ENCODE peak calls at places on chromosomes 6 and 20, in ten cellular contexts. One of them, this sample, is unnamed.

GRCh38 chr6:39610229-39610628 is 115.0 kb downstream of the KIF6 start:
- DNase-seq in testis: no peak
- DNase-seq in effector memory CD4-positive, alpha-beta T cell: no peak
- DNase-seq in lung: no peak
- DNase-seq in kidney: no peak
- DNase-seq in HCT116: no peak
- DNase-seq in heart left ventricle: no peak
- DNase-seq in A549: no peak
- DNase-seq in heart right ventricle: no peak
- DNase-seq in fibroblast of mammary gland: peak; percentile 7
- DNase-seq in this sample: no peak

GRCh38 chr6:111668410-111668809 is 62.7 kb upstream of the TRAF3IP2 start:
- DNase-seq in testis: no peak
- DNase-seq in effector memory CD4-positive, alpha-beta T cell: no peak
- DNase-seq in lung: no peak
- DNase-seq in kidney: no peak
- DNase-seq in HCT116: no peak
- DNase-seq in heart left ventricle: no peak
- DNase-seq in A549: peak; percentile 17
- DNase-seq in heart right ventricle: no peak
- DNase-seq in fibroblast of mammary gland: no peak
- DNase-seq in this sample: peak; percentile 75

GRCh38 chr6:148323344-148323743 is 19.3 kb upstream of the SASH1 start:
- DNase-seq in testis: no peak
- DNase-seq in effector memory CD4-positive, alpha-beta T cell: no peak
- DNase-seq in lung: no peak
- DNase-seq in kidney: no peak
- DNase-seq in HCT116: no peak
- DNase-seq in heart left ventricle: no peak
- DNase-seq in A549: no peak
- DNase-seq in heart right ventricle: no peak
- DNase-seq in fibroblast of mammary gland: peak; percentile 95
- DNase-seq in this sample: no peak

GRCh38 chr6:151292974-151293373 is 53.2 kb downstream of the AKAP12 start:
- DNase-seq in testis: no peak
- DNase-seq in effector memory CD4-positive, alpha-beta T cell: no peak
- DNase-seq in lung: no peak
- DNase-seq in kidney: no peak
- DNase-seq in HCT116: no peak
- DNase-seq in heart left ventricle: no peak
- DNase-seq in A549: no peak
- DNase-seq in heart right ventricle: no peak
- DNase-seq in fibroblast of mammary gland: peak; percentile 15
- DNase-seq in this sample: no peak

GRCh38 chr6:126206504-126207246 is 133.2 kb upstream of the CENPW start:
- DNase-seq in testis: no peak
- DNase-seq in effector memory CD4-positive, alpha-beta T cell: no peak
- DNase-seq in lung: no peak
- DNase-seq in kidney: no peak
- DNase-seq in HCT116: no peak
- DNase-seq in heart left ventricle: no peak
- DNase-seq in A549: no peak
- DNase-seq in heart right ventricle: no peak
- DNase-seq in fibroblast of mammary gland: no peak
- DNase-seq in this sample: no peak

GRCh38 chr20:63707558-63708300 is at the start of the genes ARFRP1 and ZGPAT:
- DNase-seq in testis: peak; percentile 92
- DNase-seq in effector memory CD4-positive, alpha-beta T cell: peak; percentile 78
- DNase-seq in lung: peak; percentile 91
- DNase-seq in kidney: peak; percentile 97
- DNase-seq in HCT116: peak; percentile 47
- DNase-seq in heart left ventricle: peak; percentile 92
- DNase-seq in A549: peak; percentile 64
- DNase-seq in heart right ventricle: peak; percentile 91
- DNase-seq in fibroblast of mammary gland: peak; percentile 75
- DNase-seq in this sample: peak; percentile 81

GRCh38 chr6:168837231-168837903 is 396.4 kb downstream of the SMOC2 start:
- DNase-seq in testis: no peak
- DNase-seq in effector memory CD4-positive, alpha-beta T cell: no peak
- DNase-seq in lung: no peak
- DNase-seq in kidney: no peak
- DNase-seq in HCT116: no peak
- DNase-seq in heart left ventricle: no peak
- DNase-seq in A549: no peak
- DNase-seq in heart right ventricle: no peak
- DNase-seq in fibroblast of mammary gland: no peak
- DNase-seq in this sample: no peak

GRCh38 chr6:2237001-2237400 is 8.4 kb downstream of the GMDS start:
- DNase-seq in testis: no peak
- DNase-seq in effector memory CD4-positive, alpha-beta T cell: no peak
- DNase-seq in lung: no peak
- DNase-seq in kidney: no peak
- DNase-seq in HCT116: no peak
- DNase-seq in heart left ventricle: no peak
- DNase-seq in A549: no peak
- DNase-seq in heart right ventricle: no peak
- DNase-seq in fibroblast of mammary gland: peak; percentile 97
- DNase-seq in this sample: no peak

GRCh38 chr6:4577406-4577805 is 198.8 kb upstream of the CDYL start:
- DNase-seq in testis: no peak
- DNase-seq in effector memory CD4-positive, alpha-beta T cell: no peak
- DNase-seq in lung: no peak
- DNase-seq in kidney: no peak
- DNase-seq in HCT116: no peak
- DNase-seq in heart left ventricle: no peak
- DNase-seq in A549: no peak
- DNase-seq in heart right ventricle: no peak
- DNase-seq in fibroblast of mammary gland: peak; percentile 96
- DNase-seq in this sample: no peak

GRCh38 chr6:146968041-146968760 is 236.0 kb upstream of the STXBP5 start:
- DNase-seq in testis: no peak
- DNase-seq in effector memory CD4-positive, alpha-beta T cell: no peak
- DNase-seq in lung: no peak
- DNase-seq in kidney: no peak
- DNase-seq in HCT116: no peak
- DNase-seq in heart left ventricle: no peak
- DNase-seq in A549: no peak
- DNase-seq in heart right ventricle: no peak
- DNase-seq in fibroblast of mammary gland: peak; percentile 92
- DNase-seq in this sample: no peak

GRCh38 chr6:166635146-166635545 is 8.1 kb upstream of the RPS6KA2 start:
- DNase-seq in testis: no peak
- DNase-seq in effector memory CD4-positive, alpha-beta T cell: no peak
- DNase-seq in lung: no peak
- DNase-seq in kidney: no peak
- DNase-seq in HCT116: no peak
- DNase-seq in heart left ventricle: no peak
- DNase-seq in A549: no peak
- DNase-seq in heart right ventricle: no peak
- DNase-seq in fibroblast of mammary gland: no peak
- DNase-seq in this sample: no peak

GRCh38 chr6:16136536-16137450 is 7.9 kb downstream of the MYLIP start:
- DNase-seq in testis: no peak
- DNase-seq in effector memory CD4-positive, alpha-beta T cell: no peak
- DNase-seq in lung: no peak
- DNase-seq in kidney: no peak
- DNase-seq in HCT116: peak; percentile 21
- DNase-seq in heart left ventricle: peak; percentile 47
- DNase-seq in A549: no peak
- DNase-seq in heart right ventricle: no peak
- DNase-seq in fibroblast of mammary gland: peak; percentile 91
- DNase-seq in this sample: peak; percentile 63

GRCh38 chr20:59775221-59776055 is 158.0 kb downstream of the SYCP2 start:
- DNase-seq in testis: no peak
- DNase-seq in effector memory CD4-positive, alpha-beta T cell: no peak
- DNase-seq in lung: no peak
- DNase-seq in kidney: no peak
- DNase-seq in HCT116: no peak
- DNase-seq in heart left ventricle: no peak
- DNase-seq in A549: no peak
- DNase-seq in heart right ventricle: no peak
- DNase-seq in fibroblast of mammary gland: no peak
- DNase-seq in this sample: peak; percentile 0

GRCh38 chr6:104268389-104268788 is 591.3 kb downstream of the HACE1 start:
- DNase-seq in testis: no peak
- DNase-seq in effector memory CD4-positive, alpha-beta T cell: no peak
- DNase-seq in lung: no peak
- DNase-seq in kidney: no peak
- DNase-seq in HCT116: no peak
- DNase-seq in heart left ventricle: no peak
- DNase-seq in A549: no peak
- DNase-seq in heart right ventricle: no peak
- DNase-seq in fibroblast of mammary gland: no peak
- DNase-seq in this sample: no peak

GRCh38 chr6:89148016-89148750 is 2.3 kb downstream of the PM20D2 start:
- DNase-seq in testis: no peak
- DNase-seq in effector memory CD4-positive, alpha-beta T cell: no peak
- DNase-seq in lung: no peak
- DNase-seq in kidney: no peak
- DNase-seq in HCT116: peak; percentile 12
- DNase-seq in heart left ventricle: no peak
- DNase-seq in A549: no peak
- DNase-seq in heart right ventricle: no peak
- DNase-seq in fibroblast of mammary gland: peak; percentile 35
- DNase-seq in this sample: no peak

DNA sequence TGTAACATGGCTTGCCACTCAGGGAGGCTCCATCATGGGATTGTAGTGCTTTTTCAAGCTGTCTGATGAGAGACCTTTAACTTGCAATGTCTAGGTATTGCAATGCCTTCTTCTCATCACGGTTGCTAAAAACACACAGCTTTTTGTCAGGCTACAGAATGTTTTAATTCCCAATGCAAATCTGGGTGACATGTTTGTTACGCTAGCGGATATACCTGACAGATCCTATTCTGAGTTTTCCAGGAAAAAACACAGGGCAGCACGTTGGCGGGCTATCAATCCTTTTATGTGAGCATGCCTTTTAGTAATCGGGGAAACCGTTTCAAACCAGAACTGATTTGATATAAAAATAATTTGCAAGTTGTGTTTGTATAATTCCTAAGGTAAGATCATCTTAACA is 577.2 kb upstream of the MAP3K7 start:
- DNase-seq in testis: no peak
- DNase-seq in effector memory CD4-positive, alpha-beta T cell: no peak
- DNase-seq in lung: no peak
- DNase-seq in kidney: no peak
- DNase-seq in HCT116: no peak
- DNase-seq in heart left ventricle: no peak
- DNase-seq in A549: no peak
- DNase-seq in heart right ventricle: no peak
- DNase-seq in fibroblast of mammary gland: no peak
- DNase-seq in this sample: no peak
- H3K4me3 ChIP-seq in testis: no peak overlapping the region
- H3K4me3 ChIP-seq in effector memory CD4-positive, alpha-beta T cell: no peak overlapping the region
- H3K4me3 ChIP-seq in lung: no peak overlapping the region
- H3K4me3 ChIP-seq in kidney: no peak overlapping the region
- H3K4me3 ChIP-seq in HCT116: no peak overlapping the region
- H3K4me3 ChIP-seq in heart left ventricle: no peak overlapping the region
- H3K4me3 ChIP-seq in A549: no peak overlapping the region
- H3K4me3 ChIP-seq in heart right ventricle: no peak overlapping the region
- H3K4me3 ChIP-seq in fibroblast of mammary gland: no peak overlapping the region
- H3K4me3 ChIP-seq in this sample: no peak overlapping the region

DNA sequence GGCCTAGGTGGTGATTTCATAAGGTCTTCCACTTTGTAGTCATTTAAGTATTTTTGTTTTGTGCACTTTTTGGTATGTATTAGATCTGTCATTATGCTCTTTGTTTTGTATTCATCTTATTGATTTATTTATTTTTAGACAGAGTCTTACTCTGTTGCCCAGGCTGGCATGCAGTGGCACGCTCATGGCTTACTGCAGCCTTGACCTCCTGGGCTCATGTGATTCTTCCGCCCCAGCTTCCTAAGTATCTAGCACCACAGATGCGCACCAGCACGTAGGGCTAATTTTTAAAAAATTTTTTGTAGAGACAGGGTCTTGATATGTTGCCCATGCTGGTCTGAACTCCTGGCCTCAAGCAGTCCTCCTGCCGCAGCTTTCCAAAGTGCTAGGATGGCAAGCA is 30.6 kb downstream of the TPX2 start:
- DNase-seq in testis: no peak
- DNase-seq in effector memory CD4-positive, alpha-beta T cell: no peak
- DNase-seq in lung: no peak
- DNase-seq in kidney: no peak
- DNase-seq in HCT116: no peak
- DNase-seq in heart left ventricle: no peak
- DNase-seq in A549: no peak
- DNase-seq in heart right ventricle: no peak
- DNase-seq in fibroblast of mammary gland: no peak
- DNase-seq in this sample: no peak
- H3K4me3 ChIP-seq in testis: no peak overlapping the region
- H3K4me3 ChIP-seq in effector memory CD4-positive, alpha-beta T cell: no peak overlapping the region
- H3K4me3 ChIP-seq in lung: no peak overlapping the region
- H3K4me3 ChIP-seq in kidney: no peak overlapping the region
- H3K4me3 ChIP-seq in HCT116: no peak overlapping the region
- H3K4me3 ChIP-seq in heart left ventricle: no peak overlapping the region
- H3K4me3 ChIP-seq in A549: no peak overlapping the region
- H3K4me3 ChIP-seq in heart right ventricle: no peak overlapping the region
- H3K4me3 ChIP-seq in fibroblast of mammary gland: no peak overlapping the region
- H3K4me3 ChIP-seq in this sample: no peak overlapping the region

GRCh38 chr6:68635706-68636513 is 828 bp downstream of the ADGRB3 start:
- DNase-seq in testis: peak; percentile 51
- DNase-seq in effector memory CD4-positive, alpha-beta T cell: no peak
- DNase-seq in lung: no peak
- DNase-seq in kidney: no peak
- DNase-seq in HCT116: no peak
- DNase-seq in heart left ventricle: peak; percentile 35
- DNase-seq in A549: no peak
- DNase-seq in heart right ventricle: no peak
- DNase-seq in fibroblast of mammary gland: no peak
- DNase-seq in this sample: no peak
- H3K4me3 ChIP-seq in testis: peak overlapping the region; percentile 53
- H3K4me3 ChIP-seq in effector memory CD4-positive, alpha-beta T cell: peak overlapping the region; percentile 44
- H3K4me3 ChIP-seq in lung: peak overlapping the region; percentile 55
- H3K4me3 ChIP-seq in kidney: peak overlapping the region; percentile 75
- H3K4me3 ChIP-seq in HCT116: no peak overlapping the region
- H3K4me3 ChIP-seq in heart left ventricle: peak overlapping the region; percentile 67
- H3K4me3 ChIP-seq in A549: peak overlapping the region; percentile 58
- H3K4me3 ChIP-seq in heart right ventricle: peak overlapping the region; percentile 40
- H3K4me3 ChIP-seq in fibroblast of mammary gland: peak overlapping the region; percentile 53
- H3K4me3 ChIP-seq in this sample: peak overlapping the region; percentile 88

DNA sequence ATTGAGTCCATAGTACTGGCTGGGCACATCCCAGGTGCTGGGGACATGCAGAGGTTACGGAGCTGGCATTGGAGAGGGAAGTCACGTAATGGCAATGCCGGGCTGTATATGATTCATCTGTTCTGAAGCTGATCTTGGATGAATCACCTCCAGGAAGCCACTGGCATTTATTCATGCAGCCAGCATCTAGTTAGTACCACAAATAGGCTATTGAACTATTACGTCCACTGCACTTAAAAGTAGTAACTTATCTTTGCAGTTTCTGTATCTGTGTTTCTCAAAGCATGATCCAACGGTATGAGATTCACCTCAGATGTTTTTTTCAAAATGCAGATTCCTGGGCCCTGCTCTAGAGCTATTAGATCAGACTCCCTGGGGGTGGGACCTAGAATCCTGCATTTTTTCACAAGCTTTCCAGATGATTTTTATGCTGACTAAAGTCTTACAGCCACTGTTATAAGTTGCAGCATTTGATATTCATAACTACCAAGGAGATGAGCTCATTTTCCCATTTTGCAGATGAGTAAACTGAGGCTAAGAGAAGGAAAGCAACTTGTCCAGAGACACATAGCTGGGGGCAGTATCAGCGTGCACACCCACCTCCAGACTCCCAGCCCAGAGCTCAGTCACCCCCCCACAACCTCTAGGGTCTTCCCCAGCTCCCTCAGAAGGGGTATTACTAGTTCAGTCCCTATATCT is 44.0 kb upstream of the ID1 start:
- DNase-seq in testis: no peak
- DNase-seq in effector memory CD4-positive, alpha-beta T cell: no peak
- DNase-seq in lung: no peak
- DNase-seq in kidney: no peak
- DNase-seq in HCT116: peak; percentile 91
- DNase-seq in heart left ventricle: no peak
- DNase-seq in A549: peak; percentile 93
- DNase-seq in heart right ventricle: no peak
- DNase-seq in fibroblast of mammary gland: peak; percentile 98
- DNase-seq in this sample: peak; percentile 75
- H3K4me3 ChIP-seq in testis: no peak overlapping the region
- H3K4me3 ChIP-seq in effector memory CD4-positive, alpha-beta T cell: no peak overlapping the region
- H3K4me3 ChIP-seq in lung: no peak overlapping the region
- H3K4me3 ChIP-seq in kidney: no peak overlapping the region
- H3K4me3 ChIP-seq in HCT116: peak overlapping the region; percentile 22
- H3K4me3 ChIP-seq in heart left ventricle: no peak overlapping the region
- H3K4me3 ChIP-seq in A549: no peak overlapping the region
- H3K4me3 ChIP-seq in heart right ventricle: no peak overlapping the region
- H3K4me3 ChIP-seq in fibroblast of mammary gland: no peak overlapping the region
- H3K4me3 ChIP-seq in this sample: no peak overlapping the region